ENCODE peak calls at places on chromosomes 5 and 9, in five cellular contexts. C is K562, Y is Karpas-422, H is right lobe of liver, T is mesenchymal stem cell. U is an unnamed sample.

GRCh38 chr5:77266291-77266690 is 55.8 kb downstream of the PDE8B start:
- DNase-seq in T (peak; percentile 26), C (no peak), H (no peak), Y (no peak), U (no peak)

GRCh38 chr5:180813418-180813817 is 10.8 kb upstream of the MGAT1 start:
- DNase-seq in C (no peak), H (no peak), T (no peak), Y (no peak), U (no peak)

GRCh38 chr5:16461782-16462181 is 3.8 kb downstream of the ZNF622 start:
- DNase-seq in C (no peak), T (peak; percentile 94), H (no peak), Y (no peak), U (no peak)

GRCh38 chr5:69329905-69330489 is 2.6 kb downstream of the CCDC125 start:
- DNase-seq in Y (no peak), T (no peak), H (no peak), C (no peak), U (no peak)

GRCh38 chr5:138054863-138055558 is 22.1 kb upstream of the FAM13B start:
- DNase-seq in H (no peak), T (no peak), Y (peak; percentile 49), C (no peak), U (no peak)

GRCh38 chr5:172939045-172939444 is 20.2 kb upstream of the RPL26L1 start:
- DNase-seq in C (peak; percentile 43), H (no peak), T (peak; percentile 47), Y (peak; percentile 54), U (no peak)

GRCh38 chr5:150186137-150186536 is 3.7 kb upstream of the SLC6A7 start:
- DNase-seq in H (no peak), C (no peak), T (no peak), Y (no peak), U (no peak)

GRCh38 chr9:121074370-121075250 is at the start of gene CNTRL:
- DNase-seq in Y (peak; percentile 98), C (peak; percentile 86), T (peak; percentile 89), H (peak; percentile 92), U (peak; percentile 95)

GRCh38 chr5:169223595-169223953 is 77.4 kb downstream of the SLIT3 start:
- DNase-seq in T (no peak), H (no peak), C (no peak), Y (no peak), U (no peak)

GRCh38 chr5:176863041-176863764 is 35.9 kb downstream of the HK3 start:
- DNase-seq in Y (no peak), C (peak; percentile 7), H (no peak), T (no peak), U (no peak)

GRCh38 chr9:115882911-115883310 is 270.7 kb upstream of the PAPPA start:
- DNase-seq in T (peak; percentile 46), C (no peak), Y (no peak), H (no peak), U (no peak)

GRCh38 chr5:76025790-76026189 is 57.4 kb upstream of the SV2C start:
- DNase-seq in Y (no peak), C (no peak), H (no peak), T (no peak), U (no peak)

GRCh38 chr9:105116047-105116868 is 128.2 kb upstream of the SLC44A1 start:
- DNase-seq in C (no peak), T (no peak), H (peak; percentile 83), Y (no peak), U (no peak)

GRCh38 chr9:101582593-101582992 is 12.2 kb downstream of the PPP3R2 start:
- DNase-seq in H (no peak), Y (no peak), T (peak; percentile 6), C (no peak), U (no peak)

GRCh38 chr5:125349432-125349831 is 603.0 kb upstream of the ZNF608 start:
- DNase-seq in T (peak; percentile 91), Y (no peak), C (no peak), H (no peak), U (no peak)

GRCh38 chr5:167489202-167489601 is 802.2 kb upstream of the WWC1 start:
- DNase-seq in H (no peak), T (peak; percentile 32), C (no peak), Y (no peak), U (no peak)

GRCh38 chr5:151298063-151298462 is 5.5 kb downstream of the SLC36A3 start:
- DNase-seq in Y (peak; percentile 86), H (no peak), T (peak; percentile 65), C (no peak), U (no peak)

GRCh38 chr9:115978739-115979138 is 174.9 kb upstream of the PAPPA start:
- DNase-seq in C (no peak), Y (no peak), T (no peak), H (no peak), U (no peak)

GRCh38 chr5:90996089-90996488 is 387.0 kb downstream of the ARRDC3 start:
- DNase-seq in Y (no peak), H (no peak), C (no peak), T (no peak), U (no peak)

GRCh38 chr5:30479104-30479503 is 714.4 kb upstream of the CDH6 start:
- DNase-seq in C (no peak), T (no peak), Y (no peak), H (no peak), U (no peak)

GRCh38 chr5:128216860-128217531 is 133.4 kb downstream of the SLC12A2 start:
- DNase-seq in H (no peak), Y (no peak), T (no peak), C (no peak), U (no peak)

GRCh38 chr5:172429201-172429940 is 25.0 kb downstream of the SH3PXD2B start:
- DNase-seq in Y (no peak), T (peak; percentile 92), H (no peak), C (no peak), U (peak; percentile 78)

GRCh38 chr9:1320041-1320440 is 269.9 kb downstream of the DMRT2 start:
- DNase-seq in Y (no peak), H (no peak), T (no peak), C (no peak), U (no peak)

GRCh38 chr9:111481885-111482636 is 2.1 kb downstream of the ECPAS start:
- DNase-seq in C (no peak), Y (no peak), H (no peak), T (peak; percentile 81), U (no peak)

GRCh38 chr9:86040281-86041155 is 58.8 kb downstream of the GOLM1 start:
- DNase-seq in T (no peak), C (no peak), Y (no peak), H (no peak), U (no peak)

GRCh38 chr5:74352256-74352655 is 288.3 kb downstream of the ENC1 start:
- DNase-seq in Y (no peak), C (no peak), H (no peak), T (no peak), U (no peak)

GRCh38 chr5:144065766-144066165 is 104.7 kb downstream of the YIPF5 start:
- DNase-seq in H (no peak), Y (no peak), T (no peak), C (no peak), U (no peak)

GRCh38 chr5:177371705-177372533 is 12.3 kb upstream of the SLC34A1 start:
- DNase-seq in H (peak; percentile 71), T (no peak), Y (no peak), C (no peak), U (no peak)

DNA sequence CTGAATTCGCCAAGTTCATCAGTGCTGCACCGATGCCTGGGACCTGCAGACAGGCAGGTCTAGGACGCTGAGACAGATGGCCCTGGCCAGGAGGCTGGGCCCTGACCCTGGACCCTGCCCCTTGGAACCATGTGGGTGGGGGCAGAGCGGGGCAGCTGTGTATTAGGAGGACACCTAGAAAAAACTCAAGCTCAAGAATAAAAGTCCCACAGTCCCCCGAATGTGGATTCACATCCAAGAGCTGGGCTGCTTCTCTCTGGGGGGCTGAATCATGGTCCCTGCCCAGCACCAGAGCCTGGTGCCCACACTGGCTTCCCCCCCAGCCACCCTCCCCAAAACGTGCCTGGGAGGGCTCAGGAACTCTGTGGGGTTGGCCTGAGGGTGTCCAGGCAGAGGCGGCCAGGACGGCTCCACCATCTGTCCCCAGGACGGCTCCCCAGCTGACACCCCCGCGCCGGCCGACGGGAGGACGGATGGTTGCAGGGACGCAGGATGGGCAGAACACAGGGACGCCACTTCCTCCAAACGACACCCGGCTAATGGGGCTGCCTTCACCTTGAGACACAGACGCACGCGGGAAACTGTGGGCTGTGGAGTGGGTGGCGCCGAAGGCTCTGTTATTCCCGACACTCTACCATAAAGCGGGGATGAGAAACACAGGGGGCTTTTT is 34.9 kb downstream of the EXD3 start:
- DNase-seq in Y (no peak), T (no peak), C (no peak), H (no peak), U (no peak)
- H3K27ac ChIP-seq in Y (no peak overlapping the region), T (no peak overlapping the region), C (no peak overlapping the region), H (peak overlapping the region; percentile 60), U (peak overlapping the region; percentile 57)

DNA sequence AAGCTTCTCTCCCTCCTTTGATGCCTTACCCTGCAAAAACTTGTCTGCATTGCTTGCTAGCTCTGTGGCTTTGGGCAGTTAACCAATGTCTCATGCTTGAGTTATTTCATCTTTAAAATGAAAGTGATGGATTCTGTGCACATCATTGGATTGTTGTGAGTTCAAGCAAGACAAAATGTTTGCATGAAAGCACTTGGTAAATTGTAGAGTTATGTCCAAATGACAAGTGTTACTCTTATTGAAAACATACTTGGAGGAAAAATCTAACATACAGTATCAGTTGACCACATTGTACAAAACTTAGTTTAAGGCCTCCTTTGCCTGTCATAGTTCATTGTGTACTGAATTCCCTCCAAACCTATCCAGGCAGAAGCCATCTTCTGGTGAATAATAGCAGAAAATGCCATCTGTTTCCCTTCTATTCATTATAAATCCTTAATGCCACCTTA is 30.0 kb downstream of the TGFBR1 start:
- DNase-seq in C (no peak), T (peak; percentile 51), Y (no peak), H (no peak), U (no peak)
- H3K27ac ChIP-seq in C (no peak overlapping the region), T (peak overlapping the region; percentile 41), Y (no peak overlapping the region), H (no peak overlapping the region), U (no peak overlapping the region)

GRCh38 chr5:43804041-43804440 is 201.1 kb downstream of the NNT start:
- DNase-seq in C (no peak), Y (no peak), H (no peak), T (no peak), U (no peak)

GRCh38 chr5:43802119-43802518 is 199.1 kb downstream of the NNT start:
- DNase-seq in C (no peak), H (no peak), Y (no peak), T (no peak), U (no peak)

GRCh38 chr5:43798740-43799139 is 195.8 kb downstream of the NNT start:
- DNase-seq in T (no peak), C (no peak), H (no peak), Y (no peak), U (no peak)

GRCh38 chr5:43802651-43803050 is 199.7 kb downstream of the NNT start:
- DNase-seq in C (no peak), H (no peak), T (no peak), Y (no peak), U (no peak)

GRCh38 chr5:43804723-43805122 is 201.7 kb downstream of the NNT start:
- DNase-seq in C (no peak), H (no peak), Y (no peak), T (no peak), U (no peak)
- H3K27ac ChIP-seq in C (no peak overlapping the region), H (no peak overlapping the region), Y (no peak overlapping the region), T (no peak overlapping the region), U (no peak overlapping the region)

DNA sequence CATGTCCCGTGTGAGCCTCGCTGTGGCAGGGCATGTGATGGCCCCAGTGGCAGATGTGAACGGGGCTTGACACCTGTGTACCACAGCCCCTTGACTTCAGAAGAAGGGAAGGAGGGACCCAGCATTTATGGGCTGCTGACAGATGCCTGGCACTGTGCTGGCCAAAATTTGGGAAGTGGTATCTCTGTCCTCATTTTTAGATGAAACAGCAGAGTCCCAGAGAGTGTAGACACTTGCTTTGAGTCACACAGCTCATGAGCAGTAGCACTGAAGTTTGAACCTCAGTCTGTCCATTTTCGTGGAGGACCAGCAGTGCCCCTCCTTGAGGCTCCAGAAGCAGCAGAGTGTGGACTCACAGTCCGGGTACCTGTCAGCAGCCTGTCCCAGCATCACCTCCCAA is 16.5 kb downstream of the NEK6 start:
- DNase-seq in T (no peak), Y (no peak), C (no peak), H (no peak), U (no peak)
- H3K27ac ChIP-seq in T (no peak overlapping the region), Y (no peak overlapping the region), C (no peak overlapping the region), H (no peak overlapping the region), U (peak overlapping the region; percentile 59)

U was measured in coronary artery.